ENCODE peak calls at places on chromosomes 3 and 15, in ten cellular contexts. One of them, this sample, is unnamed. For H3K4me1, the result is how much of the 10 kb centered on the place peaks cover.

GRCh38 chr3:178275793-178276192 is 260.4 kb upstream of the KCNMB2 start:
- DNase-seq in kidney: no peak
- DNase-seq in A549: no peak
- DNase-seq in upper lobe of right lung: no peak
- DNase-seq in lower lobe of right lung: no peak
- DNase-seq in MM.1S: no peak
- DNase-seq in osteoblast: no peak
- DNase-seq in transverse colon: no peak
- DNase-seq in adrenal gland: no peak
- DNase-seq in Panc1: no peak
- DNase-seq in this sample: no peak

GRCh38 chr3:50165388-50166308 is 10.5 kb downstream of the SEMA3F start:
- DNase-seq in kidney: peak
- DNase-seq in A549: no peak
- DNase-seq in upper lobe of right lung: no peak
- DNase-seq in lower lobe of right lung: no peak
- DNase-seq in MM.1S: no peak
- DNase-seq in osteoblast: peak
- DNase-seq in transverse colon: no peak
- DNase-seq in adrenal gland: no peak
- DNase-seq in Panc1: no peak
- DNase-seq in this sample: no peak

GRCh38 chr15:72778796-72779195 is 4.8 kb downstream of the ADPGK start:
- DNase-seq in kidney: no peak
- DNase-seq in A549: no peak
- DNase-seq in upper lobe of right lung: no peak
- DNase-seq in lower lobe of right lung: no peak
- DNase-seq in MM.1S: no peak
- DNase-seq in osteoblast: no peak
- DNase-seq in transverse colon: no peak
- DNase-seq in adrenal gland: no peak
- DNase-seq in Panc1: no peak
- DNase-seq in this sample: no peak

GRCh38 chr3:177135841-177136492 is 61.3 kb downstream of the TBL1XR1 start:
- DNase-seq in kidney: no peak
- DNase-seq in A549: no peak
- DNase-seq in upper lobe of right lung: no peak
- DNase-seq in lower lobe of right lung: no peak
- DNase-seq in MM.1S: no peak
- DNase-seq in osteoblast: no peak
- DNase-seq in transverse colon: peak
- DNase-seq in adrenal gland: no peak
- DNase-seq in Panc1: no peak
- DNase-seq in this sample: no peak

GRCh38 chr15:43204016-43204901 is 16.6 kb downstream of the EPB42 start:
- DNase-seq in kidney: no peak
- DNase-seq in A549: peak
- DNase-seq in upper lobe of right lung: no peak
- DNase-seq in lower lobe of right lung: no peak
- DNase-seq in MM.1S: peak
- DNase-seq in osteoblast: peak
- DNase-seq in transverse colon: no peak
- DNase-seq in adrenal gland: peak
- DNase-seq in Panc1: no peak
- DNase-seq in this sample: no peak

GRCh38 chr3:24199775-24200247 is 254.7 kb downstream of the NR1D2 start:
- DNase-seq in kidney: no peak
- DNase-seq in A549: no peak
- DNase-seq in upper lobe of right lung: no peak
- DNase-seq in lower lobe of right lung: no peak
- DNase-seq in MM.1S: no peak
- DNase-seq in osteoblast: no peak
- DNase-seq in transverse colon: no peak
- DNase-seq in adrenal gland: no peak
- DNase-seq in Panc1: no peak
- DNase-seq in this sample: no peak

GRCh38 chr3:107599755-107600122 is 77.0 kb downstream of the BBX start:
- DNase-seq in kidney: no peak
- DNase-seq in A549: no peak
- DNase-seq in upper lobe of right lung: no peak
- DNase-seq in lower lobe of right lung: no peak
- DNase-seq in MM.1S: no peak
- DNase-seq in osteoblast: no peak
- DNase-seq in transverse colon: no peak
- DNase-seq in adrenal gland: no peak
- DNase-seq in Panc1: no peak
- DNase-seq in this sample: no peak

GRCh38 chr15:90561344-90562244 is 31.9 kb downstream of the CRTC3 start:
- DNase-seq in kidney: no peak
- DNase-seq in A549: no peak
- DNase-seq in upper lobe of right lung: no peak
- DNase-seq in lower lobe of right lung: no peak
- DNase-seq in MM.1S: no peak
- DNase-seq in osteoblast: no peak
- DNase-seq in transverse colon: no peak
- DNase-seq in adrenal gland: no peak
- DNase-seq in Panc1: no peak
- DNase-seq in this sample: no peak

GRCh38 chr15:71295242-71296031 is 180.2 kb downstream of the THSD4 start:
- DNase-seq in kidney: no peak
- DNase-seq in A549: peak
- DNase-seq in upper lobe of right lung: no peak
- DNase-seq in lower lobe of right lung: no peak
- DNase-seq in MM.1S: no peak
- DNase-seq in osteoblast: peak
- DNase-seq in transverse colon: no peak
- DNase-seq in adrenal gland: no peak
- DNase-seq in Panc1: peak
- DNase-seq in this sample: no peak

GRCh38 chr15:44311136-44311535 is 22.6 kb downstream of the GOLM2 start:
- DNase-seq in kidney: no peak
- DNase-seq in A549: no peak
- DNase-seq in upper lobe of right lung: no peak
- DNase-seq in lower lobe of right lung: no peak
- DNase-seq in MM.1S: no peak
- DNase-seq in osteoblast: peak
- DNase-seq in transverse colon: no peak
- DNase-seq in adrenal gland: no peak
- DNase-seq in Panc1: no peak
- DNase-seq in this sample: no peak

GRCh38 chr3:119630562-119631329 is 29.6 kb downstream of the POPDC2 start:
- DNase-seq in kidney: no peak
- DNase-seq in A549: no peak
- DNase-seq in upper lobe of right lung: no peak
- DNase-seq in lower lobe of right lung: no peak
- DNase-seq in MM.1S: no peak
- DNase-seq in osteoblast: peak
- DNase-seq in transverse colon: no peak
- DNase-seq in adrenal gland: peak
- DNase-seq in Panc1: no peak
- DNase-seq in this sample: no peak

DNA sequence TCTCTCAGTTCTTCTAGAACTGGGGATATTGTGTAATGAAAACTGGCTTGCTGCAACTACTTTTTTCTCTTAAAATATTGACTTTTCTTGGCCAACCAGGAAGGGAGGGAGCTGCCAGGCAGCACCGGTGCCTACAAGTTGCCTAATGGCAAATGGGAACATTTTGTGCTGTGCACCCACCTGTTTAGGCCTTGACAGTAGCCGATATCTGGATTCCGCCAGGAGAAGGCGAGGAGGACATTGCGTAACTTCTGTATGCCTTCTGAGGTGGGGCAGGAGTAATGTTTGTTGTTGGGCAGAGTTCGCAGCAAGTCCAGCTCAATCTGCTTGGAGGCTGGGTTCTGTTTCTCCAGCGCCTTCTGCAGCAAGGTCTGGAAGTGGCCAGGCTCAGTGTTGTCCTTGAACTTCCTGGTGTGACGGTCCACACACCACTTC is 64.9 kb downstream of the TBC1D2B start:
- DNase-seq in kidney: no peak
- DNase-seq in A549: no peak
- DNase-seq in upper lobe of right lung: peak
- DNase-seq in lower lobe of right lung: peak
- DNase-seq in MM.1S: no peak
- DNase-seq in osteoblast: no peak
- DNase-seq in transverse colon: peak
- DNase-seq in adrenal gland: peak
- DNase-seq in Panc1: no peak
- DNase-seq in this sample: no peak
- TF ChIP-seq CTCF in kidney: no peak
- TF ChIP-seq CTCF in A549: no peak
- TF ChIP-seq CTCF in upper lobe of right lung: no peak
- TF ChIP-seq CTCF in lower lobe of right lung: no peak
- TF ChIP-seq CTCF in MM.1S: no peak
- TF ChIP-seq CTCF in osteoblast: no peak
- TF ChIP-seq CTCF in transverse colon: no peak
- TF ChIP-seq CTCF in adrenal gland: no peak
- TF ChIP-seq CTCF in Panc1: no peak
- TF ChIP-seq CTCF in this sample: no peak

DNA sequence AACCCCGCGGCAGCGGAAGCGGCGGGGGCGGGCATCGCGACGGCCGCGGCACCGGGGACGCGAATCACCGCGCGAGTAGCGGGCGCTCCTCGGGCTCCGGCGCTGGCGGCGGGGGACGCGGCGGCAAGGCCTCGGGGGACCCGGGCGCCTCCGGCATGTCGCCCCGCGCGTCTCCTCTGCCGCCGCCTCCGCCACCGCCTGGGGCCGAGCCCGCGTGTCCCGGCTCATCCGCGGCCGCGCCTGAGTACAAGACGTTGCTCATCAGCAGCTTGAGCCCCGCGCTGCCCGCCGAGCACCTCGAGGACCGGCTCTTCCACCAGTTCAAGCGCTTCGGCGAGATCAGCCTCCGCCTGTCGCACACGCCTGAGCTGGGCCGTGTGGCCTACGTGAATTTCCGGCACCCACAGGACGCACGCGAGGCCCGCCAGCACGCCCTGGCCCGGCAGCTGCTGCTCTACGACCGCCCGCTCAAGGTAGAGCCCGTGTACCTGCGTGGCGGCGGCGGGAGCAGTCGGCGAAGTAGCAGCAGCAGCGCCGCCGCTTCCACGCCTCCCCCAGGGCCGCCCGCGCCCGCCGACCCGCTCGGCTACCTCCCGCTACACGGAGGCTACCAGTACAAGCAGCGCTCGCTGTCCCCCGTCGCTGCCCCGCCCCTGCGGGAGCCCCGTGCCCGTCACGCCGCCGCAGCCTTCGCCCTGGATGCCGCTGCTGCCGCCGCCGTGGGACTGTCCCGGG is 648 bp downstream of the RBM15B start:
- DNase-seq in kidney: peak
- DNase-seq in A549: no peak
- DNase-seq in upper lobe of right lung: peak
- DNase-seq in lower lobe of right lung: peak
- DNase-seq in MM.1S: peak
- DNase-seq in osteoblast: peak
- DNase-seq in transverse colon: peak
- DNase-seq in adrenal gland: peak
- DNase-seq in Panc1: no peak
- DNase-seq in this sample: no peak
- H3K4me1 ChIP-seq in kidney: under half
- H3K4me1 ChIP-seq in A549: under half
- H3K4me1 ChIP-seq in upper lobe of right lung: under half
- H3K4me1 ChIP-seq in lower lobe of right lung: half or more
- H3K4me1 ChIP-seq in MM.1S: under half
- H3K4me1 ChIP-seq in osteoblast: under half
- H3K4me1 ChIP-seq in transverse colon: half or more
- H3K4me1 ChIP-seq in adrenal gland: under half
- H3K4me1 ChIP-seq in Panc1: under half
- H3K4me1 ChIP-seq in this sample: under half

GRCh38 chr3:55818485-55818884 is 331.4 kb upstream of the WNT5A start:
- DNase-seq in kidney: no peak
- DNase-seq in A549: no peak
- DNase-seq in upper lobe of right lung: no peak
- DNase-seq in lower lobe of right lung: no peak
- DNase-seq in MM.1S: no peak
- DNase-seq in osteoblast: peak
- DNase-seq in transverse colon: no peak
- DNase-seq in adrenal gland: no peak
- DNase-seq in Panc1: no peak
- DNase-seq in this sample: no peak

GRCh38 chr3:55819005-55819404 is 331.9 kb upstream of the WNT5A start:
- DNase-seq in kidney: no peak
- DNase-seq in A549: no peak
- DNase-seq in upper lobe of right lung: no peak
- DNase-seq in lower lobe of right lung: no peak
- DNase-seq in MM.1S: no peak
- DNase-seq in osteoblast: no peak
- DNase-seq in transverse colon: no peak
- DNase-seq in adrenal gland: no peak
- DNase-seq in Panc1: no peak
- DNase-seq in this sample: no peak

GRCh38 chr3:55815262-55815661 is 328.2 kb upstream of the WNT5A start:
- DNase-seq in kidney: no peak
- DNase-seq in A549: no peak
- DNase-seq in upper lobe of right lung: no peak
- DNase-seq in lower lobe of right lung: no peak
- DNase-seq in MM.1S: no peak
- DNase-seq in osteoblast: no peak
- DNase-seq in transverse colon: no peak
- DNase-seq in adrenal gland: no peak
- DNase-seq in Panc1: no peak
- DNase-seq in this sample: no peak

GRCh38 chr3:55813268-55814097 is 326.4 kb upstream of the WNT5A start:
- DNase-seq in kidney: no peak
- DNase-seq in A549: no peak
- DNase-seq in upper lobe of right lung: no peak
- DNase-seq in lower lobe of right lung: no peak
- DNase-seq in MM.1S: no peak
- DNase-seq in osteoblast: no peak
- DNase-seq in transverse colon: no peak
- DNase-seq in adrenal gland: no peak
- DNase-seq in Panc1: no peak
- DNase-seq in this sample: no peak

DNA sequence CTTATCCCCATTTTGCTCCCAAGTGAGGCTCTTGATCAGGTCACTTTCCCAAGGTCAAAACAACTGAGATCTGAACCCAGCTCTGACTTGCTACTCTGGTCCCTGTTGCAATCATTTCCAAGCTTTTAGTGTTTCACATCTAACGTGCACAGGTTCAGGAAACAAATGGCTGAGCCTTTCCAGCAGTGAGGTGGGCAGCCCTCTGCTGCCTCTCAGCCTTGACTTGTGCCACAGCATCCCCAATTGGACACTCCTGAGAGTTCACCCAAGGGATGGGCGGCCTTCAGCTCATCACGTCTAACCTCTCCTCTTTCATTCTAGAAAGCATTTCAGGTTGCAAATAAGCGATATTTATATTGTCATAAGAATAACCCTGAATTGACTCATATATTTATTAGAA is 330.1 kb upstream of the WNT5A start:
- DNase-seq in kidney: no peak
- DNase-seq in A549: no peak
- DNase-seq in upper lobe of right lung: no peak
- DNase-seq in lower lobe of right lung: no peak
- DNase-seq in MM.1S: no peak
- DNase-seq in osteoblast: no peak
- DNase-seq in transverse colon: no peak
- DNase-seq in adrenal gland: no peak
- DNase-seq in Panc1: no peak
- DNase-seq in this sample: no peak
- TF ChIP-seq CTCF in kidney: no peak
- TF ChIP-seq CTCF in A549: no peak
- TF ChIP-seq CTCF in upper lobe of right lung: no peak
- TF ChIP-seq CTCF in lower lobe of right lung: no peak
- TF ChIP-seq CTCF in MM.1S: no peak
- TF ChIP-seq CTCF in osteoblast: no peak
- TF ChIP-seq CTCF in transverse colon: no peak
- TF ChIP-seq CTCF in adrenal gland: no peak
- TF ChIP-seq CTCF in Panc1: no peak
- TF ChIP-seq CTCF in this sample: no peak

GRCh38 chr3:53238881-53239280 is 16.9 kb downstream of the TKT start:
- DNase-seq in kidney: no peak
- DNase-seq in A549: no peak
- DNase-seq in upper lobe of right lung: no peak
- DNase-seq in lower lobe of right lung: no peak
- DNase-seq in MM.1S: no peak
- DNase-seq in osteoblast: no peak
- DNase-seq in transverse colon: no peak
- DNase-seq in adrenal gland: no peak
- DNase-seq in Panc1: no peak
- DNase-seq in this sample: no peak
- H3K4me1 ChIP-seq in kidney: under half
- H3K4me1 ChIP-seq in A549: half or more
- H3K4me1 ChIP-seq in upper lobe of right lung: half or more
- H3K4me1 ChIP-seq in lower lobe of right lung: half or more
- H3K4me1 ChIP-seq in MM.1S: under half
- H3K4me1 ChIP-seq in osteoblast: under half
- H3K4me1 ChIP-seq in transverse colon: under half
- H3K4me1 ChIP-seq in adrenal gland: half or more
- H3K4me1 ChIP-seq in Panc1: under half
- H3K4me1 ChIP-seq in this sample: half or more